ENCODE peak calls at places on chromosomes 12 and 14, in seven cellular contexts. One of them, this sample, is unnamed.

GRCh38 chr14:91032250-91032649 is 28.2 kb downstream of the RPS6KA5 start:
- DNase-seq in OCI-LY7: no peak
- DNase-seq in astrocyte: no peak
- DNase-seq in GM23248: no peak
- DNase-seq in Karpas-422: no peak
- DNase-seq in keratinocyte: no peak
- DNase-seq in hepatocyte: no peak
- DNase-seq in this sample: no peak

GRCh38 chr12:58703911-58704310 is 216.4 kb downstream of the LRIG3 start:
- DNase-seq in OCI-LY7: no peak
- DNase-seq in astrocyte: no peak
- DNase-seq in GM23248: peak
- DNase-seq in Karpas-422: no peak
- DNase-seq in keratinocyte: no peak
- DNase-seq in hepatocyte: no peak
- DNase-seq in this sample: no peak

GRCh38 chr14:35068238-35069012 is 22.4 kb downstream of the FAM177A1 start:
- DNase-seq in OCI-LY7: no peak
- DNase-seq in astrocyte: no peak
- DNase-seq in GM23248: peak
- DNase-seq in Karpas-422: no peak
- DNase-seq in keratinocyte: no peak
- DNase-seq in hepatocyte: peak
- DNase-seq in this sample: no peak

GRCh38 chr12:107384645-107385044 is 291.3 kb upstream of the CRY1 start:
- DNase-seq in OCI-LY7: no peak
- DNase-seq in astrocyte: no peak
- DNase-seq in GM23248: no peak
- DNase-seq in Karpas-422: no peak
- DNase-seq in keratinocyte: no peak
- DNase-seq in hepatocyte: no peak
- DNase-seq in this sample: no peak

GRCh38 chr12:12011880-12012260 is 58.9 kb upstream of the BCL2L14 start:
- DNase-seq in OCI-LY7: peak
- DNase-seq in astrocyte: no peak
- DNase-seq in GM23248: no peak
- DNase-seq in Karpas-422: peak
- DNase-seq in keratinocyte: no peak
- DNase-seq in hepatocyte: no peak
- DNase-seq in this sample: no peak

GRCh38 chr12:124399622-124400021 is 104.7 kb downstream of the RFLNA start:
- DNase-seq in OCI-LY7: peak
- DNase-seq in astrocyte: no peak
- DNase-seq in GM23248: peak
- DNase-seq in Karpas-422: peak
- DNase-seq in keratinocyte: no peak
- DNase-seq in hepatocyte: no peak
- DNase-seq in this sample: peak

GRCh38 chr12:6846316-6846869 is 4.7 kb downstream of the CDCA3 start:
- DNase-seq in OCI-LY7: no peak
- DNase-seq in astrocyte: no peak
- DNase-seq in GM23248: no peak
- DNase-seq in Karpas-422: no peak
- DNase-seq in keratinocyte: no peak
- DNase-seq in hepatocyte: no peak
- DNase-seq in this sample: no peak

GRCh38 chr14:94885481-94886155 is 115.7 kb upstream of the GSC start:
- DNase-seq in OCI-LY7: no peak
- DNase-seq in astrocyte: no peak
- DNase-seq in GM23248: no peak
- DNase-seq in Karpas-422: no peak
- DNase-seq in keratinocyte: no peak
- DNase-seq in hepatocyte: no peak
- DNase-seq in this sample: no peak

GRCh38 chr12:12180575-12180974 is 86.3 kb downstream of the LRP6 start:
- DNase-seq in OCI-LY7: no peak
- DNase-seq in astrocyte: no peak
- DNase-seq in GM23248: peak
- DNase-seq in Karpas-422: no peak
- DNase-seq in keratinocyte: no peak
- DNase-seq in hepatocyte: no peak
- DNase-seq in this sample: no peak

GRCh38 chr14:86221755-86222154 is 691.8 kb downstream of the FLRT2 start:
- DNase-seq in OCI-LY7: no peak
- DNase-seq in astrocyte: no peak
- DNase-seq in GM23248: no peak
- DNase-seq in Karpas-422: no peak
- DNase-seq in keratinocyte: no peak
- DNase-seq in hepatocyte: no peak
- DNase-seq in this sample: peak

GRCh38 chr14:95034806-95035205 is 122.5 kb downstream of the DICER1 start:
- DNase-seq in OCI-LY7: peak
- DNase-seq in astrocyte: no peak
- DNase-seq in GM23248: no peak
- DNase-seq in Karpas-422: no peak
- DNase-seq in keratinocyte: no peak
- DNase-seq in hepatocyte: no peak
- DNase-seq in this sample: no peak

GRCh38 chr12:3348055-3348454 is 142.9 kb upstream of the PRMT8 start:
- DNase-seq in OCI-LY7: no peak
- DNase-seq in astrocyte: no peak
- DNase-seq in GM23248: no peak
- DNase-seq in Karpas-422: no peak
- DNase-seq in keratinocyte: no peak
- DNase-seq in hepatocyte: no peak
- DNase-seq in this sample: no peak

GRCh38 chr14:95482967-95483842 is 33.2 kb downstream of the SYNE3 start:
- DNase-seq in OCI-LY7: no peak
- DNase-seq in astrocyte: peak
- DNase-seq in GM23248: peak
- DNase-seq in Karpas-422: no peak
- DNase-seq in keratinocyte: no peak
- DNase-seq in hepatocyte: peak
- DNase-seq in this sample: no peak

GRCh38 chr12:120466560-120467315 is 2.8 kb downstream of the SRSF9 start:
- DNase-seq in OCI-LY7: peak
- DNase-seq in astrocyte: no peak
- DNase-seq in GM23248: peak
- DNase-seq in Karpas-422: peak
- DNase-seq in keratinocyte: no peak
- DNase-seq in hepatocyte: peak
- DNase-seq in this sample: peak

GRCh38 chr12:118375348-118375747 is 1.0 kb upstream of the SUDS3 start:
- DNase-seq in OCI-LY7: no peak
- DNase-seq in astrocyte: no peak
- DNase-seq in GM23248: peak
- DNase-seq in Karpas-422: no peak
- DNase-seq in keratinocyte: no peak
- DNase-seq in hepatocyte: no peak
- DNase-seq in this sample: no peak

GRCh38 chr12:11707535-11707934 is 58.1 kb downstream of the ETV6 start:
- DNase-seq in OCI-LY7: no peak
- DNase-seq in astrocyte: no peak
- DNase-seq in GM23248: no peak
- DNase-seq in Karpas-422: no peak
- DNase-seq in keratinocyte: no peak
- DNase-seq in hepatocyte: no peak
- DNase-seq in this sample: no peak

DNA sequence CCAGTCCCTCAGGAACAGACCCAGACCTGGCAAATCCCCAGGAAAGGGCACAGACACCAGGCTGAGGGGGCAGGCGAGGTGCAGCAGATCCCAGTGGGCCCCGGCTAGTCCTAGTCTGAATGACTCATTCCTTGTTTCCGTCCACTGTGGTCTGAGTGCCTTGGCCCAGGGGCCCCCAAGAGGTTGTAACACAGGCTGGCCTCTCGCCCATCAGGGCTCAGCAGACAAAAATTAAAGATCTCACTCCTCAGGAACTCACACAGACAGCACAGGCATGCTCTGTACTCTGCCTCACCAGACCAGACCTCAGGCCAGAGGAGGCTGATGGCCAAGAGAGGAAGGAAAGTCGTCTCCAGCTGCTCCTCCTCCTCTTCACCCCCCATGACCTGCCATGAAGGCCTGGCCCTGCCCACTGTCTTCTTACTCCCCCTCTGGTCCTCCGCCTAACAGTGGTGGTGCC is 7.7 kb upstream of the LTBP2 start:
- DNase-seq in OCI-LY7: no peak
- DNase-seq in astrocyte: peak
- DNase-seq in GM23248: peak
- DNase-seq in Karpas-422: no peak
- DNase-seq in keratinocyte: no peak
- DNase-seq in hepatocyte: peak
- DNase-seq in this sample: no peak
- H3K4me2 ChIP-seq in OCI-LY7: no peak
- H3K4me2 ChIP-seq in astrocyte: peak
- H3K4me2 ChIP-seq in GM23248: peak
- H3K4me2 ChIP-seq in Karpas-422: no peak
- H3K4me2 ChIP-seq in keratinocyte: peak
- H3K4me2 ChIP-seq in hepatocyte: no peak
- H3K4me2 ChIP-seq in this sample: no peak

DNA sequence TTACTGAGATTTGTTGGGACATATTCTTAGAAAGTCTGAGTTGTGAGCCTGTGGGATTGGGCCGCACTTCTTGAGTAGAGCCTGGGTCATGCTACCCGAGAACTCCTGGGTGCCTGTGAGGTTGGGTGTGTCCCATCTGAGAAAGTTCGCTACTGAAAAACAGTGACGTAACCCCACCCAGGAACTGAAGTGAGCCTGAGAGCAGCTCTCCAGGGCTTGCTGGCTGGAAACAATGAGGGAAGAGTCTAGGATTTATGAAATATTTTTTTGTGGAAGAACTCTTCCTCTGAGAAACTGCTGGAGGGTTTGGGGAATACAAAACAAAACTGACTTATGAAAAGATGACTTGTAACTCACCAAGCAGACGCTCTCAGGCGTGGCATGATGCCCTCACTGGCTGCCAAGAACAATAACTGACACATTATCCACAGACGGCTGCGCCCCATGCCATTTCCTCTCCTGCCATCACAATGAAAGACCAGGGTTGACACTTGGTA is 69.2 kb downstream of the RASSF3 start:
- DNase-seq in OCI-LY7: no peak
- DNase-seq in astrocyte: peak
- DNase-seq in GM23248: peak
- DNase-seq in Karpas-422: peak
- DNase-seq in keratinocyte: peak
- DNase-seq in hepatocyte: no peak
- DNase-seq in this sample: no peak
- H3K4me2 ChIP-seq in OCI-LY7: no peak
- H3K4me2 ChIP-seq in astrocyte: peak
- H3K4me2 ChIP-seq in GM23248: peak
- H3K4me2 ChIP-seq in Karpas-422: no peak
- H3K4me2 ChIP-seq in keratinocyte: peak
- H3K4me2 ChIP-seq in hepatocyte: no peak
- H3K4me2 ChIP-seq in this sample: no peak

GRCh38 chr12:53074290-53074998 is 4.7 kb downstream of the SPRYD3 start:
- DNase-seq in OCI-LY7: no peak
- DNase-seq in astrocyte: no peak
- DNase-seq in GM23248: no peak
- DNase-seq in Karpas-422: no peak
- DNase-seq in keratinocyte: no peak
- DNase-seq in hepatocyte: no peak
- DNase-seq in this sample: no peak

GRCh38 chr12:53069621-53070410 is 9.4 kb downstream of the SPRYD3 start:
- DNase-seq in OCI-LY7: no peak
- DNase-seq in astrocyte: no peak
- DNase-seq in GM23248: no peak
- DNase-seq in Karpas-422: no peak
- DNase-seq in keratinocyte: no peak
- DNase-seq in hepatocyte: no peak
- DNase-seq in this sample: no peak

GRCh38 chr12:53073881-53074280 is 5.3 kb downstream of the SPRYD3 start:
- DNase-seq in OCI-LY7: no peak
- DNase-seq in astrocyte: no peak
- DNase-seq in GM23248: no peak
- DNase-seq in Karpas-422: no peak
- DNase-seq in keratinocyte: no peak
- DNase-seq in hepatocyte: no peak
- DNase-seq in this sample: no peak

GRCh38 chr12:53070901-53071492 is 8.2 kb downstream of the SPRYD3 start:
- DNase-seq in OCI-LY7: no peak
- DNase-seq in astrocyte: no peak
- DNase-seq in GM23248: peak
- DNase-seq in Karpas-422: no peak
- DNase-seq in keratinocyte: no peak
- DNase-seq in hepatocyte: peak
- DNase-seq in this sample: no peak

DNA sequence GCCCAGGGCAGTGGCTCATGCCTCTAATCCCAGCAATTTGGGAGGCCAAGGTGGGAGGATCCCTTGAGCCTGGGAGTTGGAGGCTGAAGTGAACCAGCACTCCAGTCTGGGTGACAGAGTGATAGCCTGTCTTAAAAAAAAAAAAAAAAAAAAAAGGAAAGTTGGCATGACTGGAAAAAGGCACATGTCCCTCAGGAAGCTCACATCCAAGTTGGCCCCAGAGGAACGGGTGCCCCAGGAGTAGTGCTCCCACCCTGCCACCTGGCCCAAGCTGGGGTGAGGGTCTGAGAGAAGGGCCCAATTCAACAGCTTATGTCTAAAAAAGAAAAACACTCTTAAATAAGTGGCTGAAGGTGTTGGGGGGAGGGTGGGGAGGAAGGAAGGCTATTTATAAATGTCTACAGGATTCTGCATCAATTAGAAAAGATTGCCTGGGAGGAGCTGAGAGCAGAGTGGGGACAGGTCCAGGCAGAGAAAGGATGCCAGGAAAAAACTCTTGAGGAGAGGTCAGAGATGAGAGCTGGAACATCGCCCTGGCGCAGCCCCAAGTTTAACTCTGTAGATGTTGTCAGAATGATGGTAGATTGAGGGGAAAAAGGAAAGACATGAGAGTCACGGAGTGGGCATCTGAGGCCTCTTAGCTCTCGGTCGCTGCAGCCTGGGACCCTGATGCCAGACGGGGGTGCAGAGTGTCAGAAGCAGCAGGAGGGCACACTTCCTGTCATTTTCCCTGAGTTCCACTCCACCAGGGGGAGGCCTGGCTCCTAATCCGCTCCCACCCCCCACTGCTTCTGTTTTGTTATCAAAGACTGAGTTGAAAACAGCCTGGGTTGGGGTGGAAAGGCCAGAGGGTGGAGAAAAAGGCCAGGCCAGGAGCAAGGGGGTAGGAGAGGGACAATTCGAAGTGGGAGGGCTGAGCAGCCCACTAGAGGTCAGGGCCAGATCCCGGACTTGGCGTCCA is 7.3 kb downstream of the SPRYD3 start:
- DNase-seq in OCI-LY7: no peak
- DNase-seq in astrocyte: peak
- DNase-seq in GM23248: peak
- DNase-seq in Karpas-422: no peak
- DNase-seq in keratinocyte: no peak
- DNase-seq in hepatocyte: peak
- DNase-seq in this sample: peak
- H3K4me2 ChIP-seq in OCI-LY7: no peak
- H3K4me2 ChIP-seq in astrocyte: peak
- H3K4me2 ChIP-seq in GM23248: peak
- H3K4me2 ChIP-seq in Karpas-422: no peak
- H3K4me2 ChIP-seq in keratinocyte: no peak
- H3K4me2 ChIP-seq in hepatocyte: peak
- H3K4me2 ChIP-seq in this sample: peak

GRCh38 chr12:111089616-111090015 is 169.2 kb upstream of the MYL2 start:
- DNase-seq in OCI-LY7: peak
- DNase-seq in astrocyte: no peak
- DNase-seq in GM23248: no peak
- DNase-seq in Karpas-422: no peak
- DNase-seq in keratinocyte: no peak
- DNase-seq in hepatocyte: no peak
- DNase-seq in this sample: no peak
- H3K4me2 ChIP-seq in OCI-LY7: peak
- H3K4me2 ChIP-seq in astrocyte: no peak
- H3K4me2 ChIP-seq in GM23248: no peak
- H3K4me2 ChIP-seq in Karpas-422: no peak
- H3K4me2 ChIP-seq in keratinocyte: no peak
- H3K4me2 ChIP-seq in hepatocyte: no peak
- H3K4me2 ChIP-seq in this sample: no peak

This sample was measured in neural progenitor cell.